ENCODE peak calls at places on chromosomes 16 and 17, in five cellular contexts. One of them, this sample, is unnamed.

GRCh38 chr16:84141143-84141670 is 3.8 kb downstream of the HSDL1 start:
- DNase-seq in right lobe of liver: no peak
- DNase-seq in A549: peak
- DNase-seq in Peyer's patch: no peak
- DNase-seq in ovary: no peak
- DNase-seq in this sample: no peak

GRCh38 chr16:49961087-49961486 is 63.9 kb upstream of the CNEP1R1 start:
- DNase-seq in Peyer's patch: no peak
- DNase-seq in right lobe of liver: no peak
- DNase-seq in ovary: no peak
- DNase-seq in A549: no peak
- DNase-seq in this sample: no peak

GRCh38 chr16:73183678-73184092 is 135.8 kb upstream of the ZFHX3 start:
- DNase-seq in A549: no peak
- DNase-seq in ovary: peak
- DNase-seq in Peyer's patch: no peak
- DNase-seq in right lobe of liver: no peak
- DNase-seq in this sample: no peak

GRCh38 chr17:68296217-68297140 is 5.2 kb downstream of the ARSG start:
- DNase-seq in Peyer's patch: peak
- DNase-seq in A549: no peak
- DNase-seq in right lobe of liver: no peak
- DNase-seq in ovary: no peak
- DNase-seq in this sample: no peak

GRCh38 chr16:84907575-84907974 is 87.8 kb downstream of the CRISPLD2 start:
- DNase-seq in ovary: no peak
- DNase-seq in right lobe of liver: no peak
- DNase-seq in A549: no peak
- DNase-seq in Peyer's patch: no peak
- DNase-seq in this sample: peak

GRCh38 chr17:81248649-81249048 is 9.5 kb downstream of the NDUFAF8 start:
- DNase-seq in Peyer's patch: no peak
- DNase-seq in right lobe of liver: peak
- DNase-seq in A549: no peak
- DNase-seq in ovary: no peak
- DNase-seq in this sample: no peak

GRCh38 chr16:4313563-4314531 is 2.0 kb upstream of the GLIS2 start:
- DNase-seq in right lobe of liver: peak
- DNase-seq in ovary: peak
- DNase-seq in A549: peak
- DNase-seq in Peyer's patch: no peak
- DNase-seq in this sample: no peak

GRCh38 chr17:14268264-14268663 is 31.6 kb upstream of the CDRT15 start:
- DNase-seq in Peyer's patch: no peak
- DNase-seq in A549: no peak
- DNase-seq in ovary: no peak
- DNase-seq in right lobe of liver: no peak
- DNase-seq in this sample: no peak

GRCh38 chr17:51056813-51057510 is 63.7 kb downstream of the SPAG9 start:
- DNase-seq in Peyer's patch: no peak
- DNase-seq in right lobe of liver: no peak
- DNase-seq in A549: peak
- DNase-seq in ovary: no peak
- DNase-seq in this sample: peak

GRCh38 chr17:61412860-61413653 is 13.4 kb downstream of the TBX2 start:
- DNase-seq in ovary: peak
- DNase-seq in A549: no peak
- DNase-seq in right lobe of liver: no peak
- DNase-seq in Peyer's patch: peak
- DNase-seq in this sample: peak

GRCh38 chr17:59698143-59698542 is 9.1 kb downstream of the PTRH2 start:
- DNase-seq in ovary: no peak
- DNase-seq in Peyer's patch: no peak
- DNase-seq in A549: no peak
- DNase-seq in right lobe of liver: no peak
- DNase-seq in this sample: no peak

GRCh38 chr16:3580271-3580670 is 3.1 kb upstream of the NLRC3 start:
- DNase-seq in ovary: no peak
- DNase-seq in Peyer's patch: no peak
- DNase-seq in right lobe of liver: no peak
- DNase-seq in A549: no peak
- DNase-seq in this sample: no peak

GRCh38 chr17:66676421-66676820 is 158.5 kb upstream of the CACNG5 start:
- DNase-seq in ovary: no peak
- DNase-seq in A549: peak
- DNase-seq in Peyer's patch: peak
- DNase-seq in right lobe of liver: no peak
- DNase-seq in this sample: peak

DNA sequence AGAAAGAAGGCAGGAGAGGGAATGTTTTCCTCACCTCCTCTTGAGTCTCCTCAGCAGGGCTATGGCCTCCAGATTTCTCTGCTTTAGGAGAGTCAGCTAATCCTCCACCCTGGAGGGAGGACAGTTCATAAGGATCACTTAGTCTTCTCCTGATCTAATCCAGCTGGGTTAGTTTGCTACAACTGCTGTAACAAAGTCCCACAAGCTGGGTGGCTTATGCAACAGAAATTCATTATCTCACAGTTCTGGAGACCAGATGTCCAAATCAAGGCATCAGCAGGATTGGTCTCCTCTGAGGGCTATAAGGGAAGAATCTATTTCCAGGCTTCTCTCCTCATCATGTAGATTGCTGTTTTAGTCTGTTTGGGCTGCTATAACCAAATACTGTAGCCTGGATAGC is 40.6 kb upstream of the XYLT1 start:
- DNase-seq in Peyer's patch: no peak
- DNase-seq in ovary: no peak
- DNase-seq in A549: no peak
- DNase-seq in right lobe of liver: no peak
- DNase-seq in this sample: no peak
- TF ChIP-seq POLR2A in Peyer's patch: no peak
- TF ChIP-seq POLR2A in ovary: no peak
- TF ChIP-seq POLR2A in A549: no peak
- TF ChIP-seq POLR2A in right lobe of liver: no peak
- TF ChIP-seq POLR2A in this sample: no peak

GRCh38 chr17:48617515-48618365 is 2.6 kb upstream of the HOXB8 start:
- DNase-seq in Peyer's patch: no peak
- DNase-seq in A549: no peak
- DNase-seq in ovary: no peak
- DNase-seq in right lobe of liver: no peak
- DNase-seq in this sample: no peak
- H3K4me3 ChIP-seq in Peyer's patch: peak
- H3K4me3 ChIP-seq in A549: no peak
- H3K4me3 ChIP-seq in ovary: no peak
- H3K4me3 ChIP-seq in right lobe of liver: no peak
- H3K4me3 ChIP-seq in this sample: no peak

GRCh38 chr17:41001795-41002194 is 2.1 kb upstream of the KRTAP3-2 start:
- DNase-seq in ovary: no peak
- DNase-seq in Peyer's patch: no peak
- DNase-seq in right lobe of liver: no peak
- DNase-seq in A549: no peak
- DNase-seq in this sample: no peak
- H3K27ac ChIP-seq in ovary: no peak
- H3K27ac ChIP-seq in Peyer's patch: no peak
- H3K27ac ChIP-seq in right lobe of liver: no peak
- H3K27ac ChIP-seq in A549: no peak
- H3K27ac ChIP-seq in this sample: no peak

GRCh38 chr17:57271821-57272220 is 15.5 kb downstream of the MSI2 start:
- DNase-seq in right lobe of liver: no peak
- DNase-seq in ovary: no peak
- DNase-seq in Peyer's patch: no peak
- DNase-seq in A549: no peak
- DNase-seq in this sample: no peak
- TF ChIP-seq POLR2A in right lobe of liver: no peak
- TF ChIP-seq POLR2A in ovary: no peak
- TF ChIP-seq POLR2A in Peyer's patch: no peak
- TF ChIP-seq POLR2A in A549: no peak
- TF ChIP-seq POLR2A in this sample: no peak

DNA sequence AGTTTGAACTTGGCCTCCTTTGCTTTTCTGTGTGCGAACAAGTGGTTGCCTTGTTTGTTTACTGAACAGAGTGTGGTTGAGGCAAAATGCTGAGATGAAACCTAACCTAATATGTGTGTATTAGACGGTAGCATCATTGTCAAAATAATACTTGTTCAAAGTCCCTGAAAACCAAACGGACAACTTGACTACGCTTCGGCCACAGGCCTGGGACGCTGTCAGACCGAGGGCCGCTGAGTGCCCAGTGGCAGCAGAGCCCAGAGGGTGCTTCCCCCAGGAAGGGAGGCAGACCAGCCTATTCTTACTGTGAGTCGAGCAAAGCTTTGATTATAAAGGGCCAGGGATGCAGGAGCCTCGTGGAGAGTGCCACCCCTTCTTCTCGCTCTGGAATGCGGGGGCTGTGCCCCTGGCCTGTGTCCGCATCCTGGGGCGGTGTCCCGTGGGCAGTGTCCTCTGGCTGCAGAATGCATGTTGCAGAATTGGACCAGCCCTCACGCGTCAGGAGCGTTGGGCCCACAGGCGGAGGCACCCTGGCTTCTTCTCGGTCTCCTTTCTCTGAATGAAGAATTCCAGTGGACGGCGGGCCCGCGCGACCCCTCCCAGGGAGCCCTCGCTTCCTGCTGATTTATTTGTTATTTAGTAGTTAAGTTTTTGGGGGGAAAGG is 5.2 kb downstream of the ACSF3 start:
- DNase-seq in A549: no peak
- DNase-seq in ovary: no peak
- DNase-seq in right lobe of liver: no peak
- DNase-seq in Peyer's patch: no peak
- DNase-seq in this sample: no peak
- H3K4me3 ChIP-seq in A549: no peak
- H3K4me3 ChIP-seq in ovary: no peak
- H3K4me3 ChIP-seq in right lobe of liver: no peak
- H3K4me3 ChIP-seq in Peyer's patch: peak
- H3K4me3 ChIP-seq in this sample: no peak

GRCh38 chr17:55726440-55726839 is 3.8 kb upstream of the TMEM100 start:
- DNase-seq in A549: peak
- DNase-seq in Peyer's patch: peak
- DNase-seq in right lobe of liver: peak
- DNase-seq in ovary: peak
- DNase-seq in this sample: peak

GRCh38 chr17:55720917-55721836 is 1.5 kb downstream of the TMEM100 start:
- DNase-seq in Peyer's patch: no peak
- DNase-seq in A549: no peak
- DNase-seq in ovary: no peak
- DNase-seq in right lobe of liver: no peak
- DNase-seq in this sample: no peak

GRCh38 chr17:55723488-55723848 is 804 bp upstream of the TMEM100 start:
- DNase-seq in Peyer's patch: no peak
- DNase-seq in ovary: no peak
- DNase-seq in right lobe of liver: no peak
- DNase-seq in A549: no peak
- DNase-seq in this sample: no peak

GRCh38 chr17:55722016-55722706 is 503 bp downstream of the TMEM100 start:
- DNase-seq in A549: no peak
- DNase-seq in right lobe of liver: no peak
- DNase-seq in ovary: no peak
- DNase-seq in Peyer's patch: no peak
- DNase-seq in this sample: no peak

DNA sequence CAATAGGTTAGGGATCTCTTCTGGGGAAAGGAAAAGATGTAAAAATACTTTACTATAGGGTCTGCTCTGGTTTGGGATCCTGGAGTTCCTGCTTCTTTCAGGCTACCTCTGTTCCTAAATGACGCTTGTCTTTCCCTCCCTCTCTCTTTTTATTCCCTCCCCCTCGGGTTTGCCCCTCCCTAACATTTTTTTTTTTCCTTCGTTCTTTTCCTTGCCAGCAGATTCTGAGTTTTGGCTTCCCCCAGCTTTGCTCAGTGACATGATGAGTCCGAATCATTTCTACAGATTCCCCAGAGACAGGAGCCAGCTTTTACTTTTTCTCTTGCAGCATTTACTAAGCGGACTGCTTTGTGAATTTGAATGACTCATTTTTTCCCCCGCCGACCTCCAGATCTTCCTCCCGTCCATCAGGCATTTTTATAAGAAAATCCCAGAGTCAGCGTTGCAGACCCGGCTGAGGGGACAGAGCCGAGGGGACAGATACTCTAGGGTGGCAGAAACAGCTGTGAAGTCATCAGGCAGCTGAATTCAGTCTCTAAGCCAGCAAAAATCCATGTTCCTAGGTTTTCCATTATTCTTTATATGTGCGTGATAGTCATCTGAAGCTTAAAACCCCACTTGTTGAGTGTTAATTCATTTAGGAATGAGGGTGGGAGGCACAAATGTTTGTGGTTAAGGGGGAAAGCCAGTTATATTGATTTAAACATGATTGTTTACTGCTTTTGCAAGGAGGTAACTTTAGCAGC is at the start of gene TMEM100:
- DNase-seq in ovary: peak
- DNase-seq in Peyer's patch: no peak
- DNase-seq in right lobe of liver: no peak
- DNase-seq in A549: no peak
- DNase-seq in this sample: peak
- H3K27ac ChIP-seq in ovary: peak
- H3K27ac ChIP-seq in Peyer's patch: peak
- H3K27ac ChIP-seq in right lobe of liver: no peak
- H3K27ac ChIP-seq in A549: no peak
- H3K27ac ChIP-seq in this sample: peak

DNA sequence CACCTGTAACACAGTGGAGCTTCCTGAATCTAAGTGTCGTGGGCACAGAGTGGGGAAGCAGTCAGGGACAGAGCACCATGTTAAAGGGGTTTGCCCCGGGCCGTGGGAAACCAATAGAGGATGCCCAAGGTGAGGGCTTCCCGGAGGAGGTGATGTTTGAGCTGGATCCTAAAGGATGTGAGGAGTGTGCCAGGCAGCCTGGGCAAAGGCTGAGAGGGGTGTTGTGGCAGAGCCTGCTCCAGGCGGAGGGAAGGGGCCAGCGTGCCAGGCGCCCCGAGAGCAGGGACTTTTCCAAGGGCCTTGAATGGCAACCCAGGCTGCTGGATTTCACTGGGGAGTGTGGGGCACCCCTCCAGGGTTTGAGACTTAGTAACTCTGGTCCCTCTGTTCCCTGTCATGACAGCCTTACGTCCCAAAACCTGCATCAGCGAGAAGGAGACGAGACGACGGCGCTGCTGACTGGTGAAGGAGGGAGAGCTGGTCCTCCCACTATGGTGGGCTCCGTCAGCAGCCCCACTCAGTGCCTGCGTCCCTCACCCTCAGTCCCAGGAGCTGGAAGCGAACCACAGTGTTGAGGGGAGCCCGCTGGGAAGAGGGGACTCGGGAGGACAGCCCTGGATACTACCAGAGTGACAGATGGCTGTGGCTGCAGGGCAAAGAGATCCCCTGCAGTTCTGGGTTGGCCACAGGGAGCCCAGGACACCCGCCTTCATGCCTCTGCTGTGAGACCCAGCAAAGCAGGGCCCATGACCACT is 228.4 kb downstream of the KATNIP start:
- DNase-seq in right lobe of liver: no peak
- DNase-seq in ovary: no peak
- DNase-seq in Peyer's patch: no peak
- DNase-seq in A549: no peak
- DNase-seq in this sample: no peak
- TF ChIP-seq POLR2A in right lobe of liver: no peak
- TF ChIP-seq POLR2A in ovary: no peak
- TF ChIP-seq POLR2A in Peyer's patch: no peak
- TF ChIP-seq POLR2A in A549: no peak
- TF ChIP-seq POLR2A in this sample: no peak